ENCODE peak calls at places on chromosome 3, in seven cellular contexts. H is uterus, X is cardiac muscle cell, I is neuronal stem cell, R is A549, U is H9, D is ovary. G is an unnamed sample. For H3K9me3, the result is how much of the 10 kb centered on the place peaks cover.

GRCh38 chr3:172152869-172153268 is 113.5 kb downstream of the FNDC3B start:
- DNase-seq in H (no peak), X (peak), I (no peak), R (no peak), U (no peak), D (no peak), G (no peak)

GRCh38 chr3:5071061-5071460 is 51.0 kb upstream of the ARL8B start:
- DNase-seq in H (peak), X (peak), I (no peak), R (no peak), U (no peak), D (no peak), G (no peak)

GRCh38 chr3:115581347-115582135 is 41.8 kb upstream of the GAP43 start:
- DNase-seq in H (no peak), X (peak), I (no peak), R (no peak), U (no peak), D (no peak), G (no peak)

GRCh38 chr3:41222508-41222907 is 23.2 kb downstream of the CTNNB1 start:
- DNase-seq in H (no peak), X (peak), I (no peak), R (no peak), U (no peak), D (no peak), G (no peak)

GRCh38 chr3:53150247-53151085 is 10.5 kb upstream of the PRKCD start:
- DNase-seq in H (no peak), X (no peak), I (no peak), R (no peak), U (no peak), D (no peak), G (no peak)

GRCh38 chr3:124837730-124838186 is 49.4 kb downstream of the ITGB5 start:
- DNase-seq in H (peak), X (peak), I (no peak), R (peak), U (no peak), D (no peak), G (no peak)

GRCh38 chr3:126052196-126053058 is 31.5 kb downstream of the SLC41A3 start:
- DNase-seq in H (no peak), X (no peak), I (no peak), R (no peak), U (no peak), D (no peak), G (no peak)

GRCh38 chr3:156910022-156910421 is 83.9 kb downstream of the LEKR1 start:
- DNase-seq in H (no peak), X (no peak), I (no peak), R (no peak), U (no peak), D (no peak), G (no peak)

GRCh38 chr3:127770671-127771370 is 51.5 kb downstream of the MGLL start:
- DNase-seq in H (no peak), X (no peak), I (no peak), R (no peak), U (no peak), D (no peak), G (no peak)

GRCh38 chr3:123629747-123630047 is 44.8 kb upstream of the HACD2 start:
- DNase-seq in H (no peak), X (no peak), I (no peak), R (no peak), U (no peak), D (no peak), G (no peak)

GRCh38 chr3:115699741-115700140 is 76.4 kb downstream of the GAP43 start:
- DNase-seq in H (no peak), X (peak), I (no peak), R (no peak), U (no peak), D (no peak), G (no peak)

GRCh38 chr3:32412887-32413286 is 21.2 kb downstream of the CMTM7 start:
- DNase-seq in H (no peak), X (no peak), I (no peak), R (no peak), U (no peak), D (no peak), G (no peak)

GRCh38 chr3:8482960-8483665 is 18.5 kb upstream of the LMCD1 start:
- DNase-seq in H (peak), X (peak), I (no peak), R (no peak), U (no peak), D (peak), G (no peak)
- H3K9me3 ChIP-seq in H (under half), X (under half), I (under half), R (under half), U (under half), D (under half), G (under half)

DNA sequence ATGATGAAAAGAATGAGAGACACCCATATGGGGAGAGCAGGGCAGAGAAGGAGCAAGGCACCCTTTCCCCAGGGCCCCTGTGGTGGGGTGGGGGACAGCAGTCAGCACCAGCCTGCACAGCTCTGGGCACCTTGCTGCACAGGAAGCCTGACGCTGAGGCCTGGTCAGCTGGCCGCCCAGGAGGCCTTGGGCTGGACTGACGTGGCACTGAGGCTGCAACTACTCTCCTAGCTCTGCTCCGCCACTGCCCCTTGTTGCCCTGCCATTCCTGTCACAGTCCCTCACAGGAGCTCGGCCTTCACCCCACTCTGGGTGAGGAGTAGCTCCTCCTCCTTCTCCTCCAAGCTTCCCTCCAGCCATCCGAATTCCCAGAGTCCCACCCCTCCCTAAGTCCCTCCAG is 99.7 kb downstream of the CPN2 start:
- DNase-seq in H (no peak), X (no peak), I (no peak), R (no peak), U (no peak), D (no peak), G (no peak)
- H3K9me3 ChIP-seq in H (under half), X (under half), I (under half), R (under half), U (under half), D (under half), G (under half)

DNA sequence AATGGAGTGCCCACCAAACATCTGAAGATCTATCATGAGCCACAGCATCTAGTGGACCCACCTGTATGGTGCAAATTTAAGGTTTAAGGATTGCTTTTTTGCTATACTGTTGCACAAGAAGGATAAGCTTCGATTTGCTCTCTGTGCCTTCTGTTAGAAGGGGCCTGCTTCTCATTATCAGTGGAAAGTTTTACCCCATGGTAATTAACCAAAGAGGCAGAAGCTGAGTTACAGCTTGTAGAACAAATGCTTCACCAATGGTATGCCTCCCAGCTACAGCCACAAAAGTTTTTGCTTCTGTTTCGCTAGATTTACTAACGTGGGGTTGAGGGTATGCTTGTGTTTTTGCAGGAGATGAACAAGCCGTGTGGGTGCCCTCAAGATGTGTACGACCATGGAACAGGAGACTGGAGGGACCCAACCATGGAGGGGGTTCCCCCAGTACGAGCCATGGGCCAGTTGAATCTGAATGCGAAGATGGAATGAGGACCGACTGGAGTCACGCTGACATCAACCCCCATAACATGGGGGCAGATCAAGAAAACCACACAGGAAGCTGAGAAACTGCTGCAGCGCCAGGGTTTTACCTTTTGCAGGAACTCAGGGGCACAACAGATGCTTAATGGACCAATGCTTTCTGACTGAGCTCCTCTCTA is 43.5 kb downstream of the ACAD9 start:
- DNase-seq in H (no peak), X (no peak), I (no peak), R (no peak), U (peak), D (no peak), G (no peak)
- H3K9me3 ChIP-seq in H (under half), X (under half), I (half or more), R (under half), U (half or more), D (under half), G (under half)

GRCh38 chr3:162776137-162776536 is 1279.5 kb downstream of the OTOL1 start:
- DNase-seq in H (no peak), X (no peak), I (no peak), R (no peak), U (no peak), D (no peak), G (no peak)

GRCh38 chr3:162770556-162770955 is 1273.9 kb downstream of the OTOL1 start:
- DNase-seq in H (no peak), X (peak), I (no peak), R (no peak), U (no peak), D (no peak), G (no peak)

GRCh38 chr3:162769559-162769958 is 1273.0 kb downstream of the OTOL1 start:
- DNase-seq in H (no peak), X (peak), I (no peak), R (no peak), U (no peak), D (no peak), G (no peak)

GRCh38 chr3:162777118-162777517 is 1280.5 kb downstream of the OTOL1 start:
- DNase-seq in H (no peak), X (peak), I (no peak), R (no peak), U (no peak), D (no peak), G (no peak)

GRCh38 chr3:162774613-162775100 is 1278.0 kb downstream of the OTOL1 start:
- DNase-seq in H (no peak), X (no peak), I (no peak), R (no peak), U (no peak), D (no peak), G (no peak)
- H3K9me3 ChIP-seq in H (under half), X (under half), I (under half), R (under half), U (under half), D (under half), G (under half)

DNA sequence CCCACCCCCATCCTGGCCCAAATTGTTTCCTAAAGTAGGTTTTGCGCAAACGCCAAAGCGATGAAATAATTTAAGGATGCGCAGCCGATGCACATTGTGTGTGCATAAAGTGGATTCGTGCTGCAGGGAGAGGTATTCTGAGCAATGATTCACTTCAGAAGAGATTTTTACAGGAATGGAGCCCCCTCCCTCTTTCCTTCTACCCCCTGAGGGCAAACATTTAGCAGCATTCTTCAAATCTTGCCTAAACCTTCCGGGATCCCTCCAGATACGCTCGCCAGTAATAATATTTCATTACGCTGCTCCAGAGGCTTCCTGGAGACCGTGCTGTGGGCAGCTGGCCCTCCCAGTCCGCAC is 14.6 kb downstream of the ZIC4 start:
- DNase-seq in H (no peak), X (no peak), I (no peak), R (no peak), U (no peak), D (no peak), G (no peak)
- H3K9me3 ChIP-seq in H (under half), X (under half), I (under half), R (under half), U (under half), D (under half), G (under half)